ENCODE peak calls at places on chromosome 9, in six cellular contexts. Y, G, R, B, I and T are unnamed samples.

GRCh38 chr9:111743275-111743674 is 51.5 kb downstream of the SHOC1 start:
- DNase-seq in Y (peak), G (no peak), R (peak), B (no peak), I (no peak), T (no peak)

GRCh38 chr9:6498982-6499381 is 86.0 kb downstream of the UHRF2 start:
- DNase-seq in Y (peak), G (no peak), R (peak), B (no peak), I (no peak), T (no peak)

GRCh38 chr9:82170079-82170662 is 181.6 kb downstream of the SPATA31D1 start:
- DNase-seq in Y (no peak), G (no peak), R (no peak), B (no peak), I (no peak), T (no peak)

GRCh38 chr9:116144038-116144437 is 9.6 kb upstream of the PAPPA start:
- DNase-seq in Y (peak), G (no peak), R (no peak), B (no peak), I (no peak), T (no peak)

GRCh38 chr9:109467936-109468335 is 30.2 kb downstream of the PTPN3 start:
- DNase-seq in Y (no peak), G (no peak), R (no peak), B (no peak), I (no peak), T (no peak)

GRCh38 chr9:19408316-19408692 is 505 bp upstream of the ACER2 start:
- DNase-seq in Y (no peak), G (peak), R (no peak), B (peak), I (no peak), T (no peak)

GRCh38 chr9:109252291-109252690 is 68.6 kb downstream of the EPB41L4B start:
- DNase-seq in Y (no peak), G (no peak), R (no peak), B (no peak), I (no peak), T (no peak)

GRCh38 chr9:120609636-120610035 is 29.7 kb upstream of the CDK5RAP2 start:
- DNase-seq in Y (no peak), G (no peak), R (no peak), B (no peak), I (no peak), T (no peak)

GRCh38 chr9:104276709-104277245 is 182.7 kb downstream of the SMC2 start:
- DNase-seq in Y (peak), G (no peak), R (no peak), B (no peak), I (no peak), T (no peak)

GRCh38 chr9:70749066-70749465 is 334.6 kb upstream of the KLF9 start:
- DNase-seq in Y (no peak), G (no peak), R (no peak), B (no peak), I (no peak), T (no peak)

GRCh38 chr9:85483214-85483613 is 258.5 kb downstream of the AGTPBP1 start:
- DNase-seq in Y (no peak), G (peak), R (no peak), B (no peak), I (no peak), T (no peak)

GRCh38 chr9:88179080-88179521 is 40.8 kb upstream of the SPATA31C2 start:
- DNase-seq in Y (no peak), G (no peak), R (no peak), B (no peak), I (no peak), T (peak)

GRCh38 chr9:121985792-121986494 is 107.2 kb downstream of the TTLL11 start:
- DNase-seq in Y (peak), G (no peak), R (no peak), B (peak), I (no peak), T (no peak)

GRCh38 chr9:121599186-121599871 is 52.1 kb upstream of the DAB2IP start:
- DNase-seq in Y (peak), G (no peak), R (no peak), B (peak), I (no peak), T (no peak)

GRCh38 chr9:7489018-7489417 is 310.6 kb downstream of the DMAC1 start:
- DNase-seq in Y (no peak), G (no peak), R (no peak), B (no peak), I (no peak), T (no peak)

GRCh38 chr9:107141967-107142366 is 141.1 kb upstream of the RAD23B start:
- DNase-seq in Y (peak), G (peak), R (no peak), B (no peak), I (no peak), T (no peak)

GRCh38 chr9:73215249-73215648 is 63.6 kb downstream of the ANXA1 start:
- DNase-seq in Y (no peak), G (no peak), R (no peak), B (no peak), I (no peak), T (no peak)

GRCh38 chr9:83130541-83130940 is 67.6 kb upstream of the RASEF start:
- DNase-seq in Y (peak), G (no peak), R (no peak), B (no peak), I (no peak), T (no peak)

GRCh38 chr9:123113185-123113584 is 79.7 kb downstream of the GPR21 start:
- DNase-seq in Y (no peak), G (no peak), R (no peak), B (no peak), I (no peak), T (no peak)

GRCh38 chr9:7186175-7186574 is 428.4 kb downstream of the KDM4C start:
- DNase-seq in Y (peak), G (peak), R (no peak), B (no peak), I (no peak), T (no peak)

GRCh38 chr9:69919461-69920061 is 98.9 kb downstream of the CFAP95 start:
- DNase-seq in Y (peak), G (peak), R (peak), B (no peak), I (no peak), T (no peak)

GRCh38 chr9:125752070-125752628 is 5.0 kb downstream of the PBX3 start:
- DNase-seq in Y (no peak), G (no peak), R (no peak), B (no peak), I (no peak), T (no peak)

GRCh38 chr9:17134396-17134842 is 421 bp upstream of the CNTLN start:
- DNase-seq in Y (peak), G (no peak), R (no peak), B (no peak), I (no peak), T (no peak)

GRCh38 chr9:115395511-115396021 is 277.6 kb upstream of the TNC start:
- DNase-seq in Y (no peak), G (no peak), R (peak), B (no peak), I (no peak), T (no peak)

GRCh38 chr9:101626295-101626694 is 31.5 kb upstream of the PPP3R2 start:
- DNase-seq in Y (no peak), G (no peak), R (no peak), B (no peak), I (no peak), T (no peak)

GRCh38 chr9:127030814-127031740 is 91.4 kb downstream of the ANGPTL2 start:
- DNase-seq in Y (no peak), G (no peak), R (no peak), B (no peak), I (no peak), T (no peak)

GRCh38 chr9:110027624-110028023 is 180.3 kb downstream of the C9orf152 start:
- DNase-seq in Y (no peak), G (no peak), R (no peak), B (no peak), I (no peak), T (no peak)

GRCh38 chr9:69946800-69947437 is 96.7 kb upstream of the MAMDC2 start:
- DNase-seq in Y (peak), G (no peak), R (peak), B (no peak), I (no peak), T (no peak)

GRCh38 chr9:123832858-123833257 is 97.1 kb downstream of the DENND1A start:
- DNase-seq in Y (no peak), G (no peak), R (no peak), B (no peak), I (no peak), T (no peak)

GRCh38 chr9:77511525-77511924 is 136.6 kb downstream of the GNA14 start:
- DNase-seq in Y (no peak), G (no peak), R (no peak), B (no peak), I (no peak), T (no peak)

GRCh38 chr9:131299346-131299745 is 9.8 kb downstream of the PLPP7 start:
- DNase-seq in Y (no peak), G (no peak), R (no peak), B (no peak), I (no peak), T (no peak)

GRCh38 chr9:14198544-14199510 is 115.1 kb downstream of the NFIB start:
- DNase-seq in Y (peak), G (no peak), R (no peak), B (peak), I (no peak), T (no peak)

GRCh38 chr9:96523429-96523828 is 73.5 kb downstream of the HABP4 start:
- DNase-seq in Y (no peak), G (no peak), R (no peak), B (no peak), I (no peak), T (no peak)

GRCh38 chr9:84002344-84002743 is 21.7 kb downstream of the RMI1 start:
- DNase-seq in Y (peak), G (peak), R (no peak), B (no peak), I (no peak), T (no peak)

GRCh38 chr9:79263666-79264460 is 307.9 kb upstream of the TLE4 start:
- DNase-seq in Y (peak), G (no peak), R (no peak), B (no peak), I (no peak), T (no peak)

GRCh38 chr9:69815313-69815712 is 5.3 kb upstream of the CFAP95 start:
- DNase-seq in Y (no peak), G (no peak), R (no peak), B (no peak), I (no peak), T (no peak)

GRCh38 chr9:108186996-108187395 is 668.8 kb downstream of the ACTL7B start:
- DNase-seq in Y (peak), G (no peak), R (peak), B (no peak), I (no peak), T (no peak)

GRCh38 chr9:13278368-13279246 is 885 bp downstream of the MPDZ start:
- DNase-seq in Y (peak), G (no peak), R (no peak), B (peak), I (no peak), T (no peak)

GRCh38 chr9:127928232-127929043 is 2.1 kb downstream of the PIP5KL1 start:
- DNase-seq in Y (peak), G (peak), R (no peak), B (no peak), I (no peak), T (no peak)